ENCODE peak calls at places on chromosomes 7 and 10, in four cellular contexts. V is HCT116, B is psoas muscle, S is right lobe of liver. U is an unnamed sample.
A peak's percentile ranks its signal among the peaks of the same experiment; 100 is the strongest.

GRCh38 chr7:48176356-48176893 is 5.2 kb downstream of the ABCA13 start:
- DNase-seq in V (no peak), B (no peak), S (no peak), U (no peak)

GRCh38 chr10:44070282-44070681 is 314.6 kb downstream of the CXCL12 start:
- DNase-seq in B (no peak), S (peak; percentile 33), V (no peak), U (no peak)

GRCh38 chr7:135260930-135261721 is 27.5 kb downstream of the STRA8 start:
- DNase-seq in V (no peak), S (no peak), B (no peak), U (no peak)

GRCh38 chr7:53658956-53659355 is 623.5 kb downstream of the POM121L12 start:
- DNase-seq in S (no peak), V (no peak), B (no peak), U (no peak)

GRCh38 chr7:4282434-4283223 is 399.5 kb upstream of the FOXK1 start:
- DNase-seq in B (no peak), S (no peak), V (no peak), U (no peak)

GRCh38 chr10:100148353-100149211 is 37.2 kb downstream of the ERLIN1 start:
- DNase-seq in B (no peak), S (no peak), V (peak; percentile 60), U (no peak)

GRCh38 chr7:158805937-158806336 is 23.4 kb downstream of the ESYT2 start:
- DNase-seq in B (no peak), V (no peak), S (no peak), U (no peak)

GRCh38 chr7:2808891-2809660 is 35.0 kb downstream of the GNA12 start:
- DNase-seq in B (no peak), V (no peak), S (no peak), U (no peak)

GRCh38 chr10:43372751-43373445 is 1.5 kb downstream of the FXYD4 start:
- DNase-seq in V (no peak), S (no peak), B (no peak), U (no peak)

GRCh38 chr7:140966561-140967234 is 42.0 kb upstream of the BRAF start:
- DNase-seq in B (no peak), S (no peak), V (no peak), U (no peak)

GRCh38 chr10:63711361-63711760 is 190.2 kb downstream of the REEP3 start:
- DNase-seq in V (no peak), S (peak; percentile 41), B (peak; percentile 37), U (peak; percentile 74)

GRCh38 chr7:116661741-116662329 is 10.2 kb upstream of the MET start:
- DNase-seq in B (no peak), S (no peak), V (no peak), U (no peak)

GRCh38 chr7:41592226-41592625 is 110.7 kb downstream of the INHBA start:
- DNase-seq in S (no peak), V (no peak), B (no peak), U (no peak)

GRCh38 chr7:29797112-29797944 is 9.0 kb upstream of the WIPF3 start:
- DNase-seq in B (no peak), V (no peak), S (no peak), U (no peak)

GRCh38 chr7:118029881-118030422 is 154.0 kb upstream of the LSM8 start:
- DNase-seq in S (no peak), B (no peak), V (no peak), U (peak; percentile 50)

DNA sequence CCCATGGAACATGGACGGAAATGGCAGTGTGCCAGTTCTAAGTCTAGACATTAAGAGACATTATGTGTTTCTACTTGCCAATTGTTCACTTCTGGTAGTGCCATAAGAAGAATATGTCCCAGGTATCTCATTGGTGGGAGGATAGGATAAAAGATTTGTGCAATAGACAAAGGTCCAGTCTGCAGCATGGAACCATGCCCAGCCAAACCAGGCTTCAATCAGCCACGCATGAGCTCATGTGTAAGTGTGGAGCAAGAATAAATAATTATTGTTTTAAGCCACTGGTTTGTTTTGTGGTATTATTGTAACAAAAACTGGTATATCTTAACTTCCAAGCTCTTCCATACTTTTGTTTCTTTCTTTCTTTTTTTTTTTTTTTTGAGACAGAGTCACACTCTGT is 153.6 kb upstream of the CTTNBP2 start:
- DNase-seq in V (no peak), S (peak; percentile 23), B (no peak), U (no peak)
- TF ChIP-seq CTCF in V (no peak), S (no peak), B (no peak), U (no peak)

GRCh38 chr10:72298774-72299519 is 25.2 kb downstream of the DDIT4 start:
- DNase-seq in B (no peak), V (no peak), S (no peak), U (no peak)
- H3K4me3 ChIP-seq in B (no peak overlapping the region), V (peak overlapping the region; percentile 64), S (no peak overlapping the region), U (no peak overlapping the region)

GRCh38 chr7:27590421-27590820 is 72.3 kb downstream of the HIBADH start:
- DNase-seq in S (no peak), B (no peak), V (no peak), U (no peak)

GRCh38 chr7:27587429-27587828 is 75.3 kb downstream of the HIBADH start:
- DNase-seq in V (no peak), B (no peak), S (no peak), U (no peak)

GRCh38 chr7:27586825-27587224 is 75.9 kb downstream of the HIBADH start:
- DNase-seq in S (no peak), B (peak; percentile 53), V (no peak), U (no peak)

GRCh38 chr7:27581906-27582305 is 80.8 kb downstream of the HIBADH start:
- DNase-seq in S (no peak), B (no peak), V (no peak), U (no peak)

GRCh38 chr7:27585781-27586447 is 76.8 kb downstream of the HIBADH start:
- DNase-seq in B (no peak), S (no peak), V (no peak), U (no peak)
- TF ChIP-seq CTCF in B (no peak), S (no peak), V (no peak), U (no peak)

GRCh38 chr10:83012866-83013265 is 1126.4 kb upstream of the GHITM start:
- DNase-seq in V (no peak), S (no peak), B (no peak), U (no peak)

DNA sequence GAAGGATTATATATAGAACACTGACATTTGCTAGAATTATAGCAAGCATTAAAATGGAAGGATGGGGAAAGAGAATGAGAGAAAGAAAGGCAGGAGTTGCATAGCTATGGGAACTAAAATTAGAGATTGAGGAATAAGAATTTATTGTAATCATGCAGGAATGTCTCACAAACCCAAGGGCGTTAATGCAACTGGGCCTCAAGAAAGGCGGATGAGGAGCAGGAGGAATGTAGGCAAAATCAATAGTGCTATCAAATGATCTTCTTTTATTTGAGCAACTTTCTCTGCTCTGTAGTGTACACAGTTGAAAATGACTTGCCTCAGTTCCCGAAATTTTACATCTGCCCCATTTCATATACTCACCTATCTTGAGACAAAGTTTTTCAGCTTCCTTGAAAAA is 1131.8 kb upstream of the GHITM start:
- DNase-seq in B (no peak), V (no peak), S (no peak), U (no peak)
- H3K4me3 ChIP-seq in B (no peak overlapping the region), V (no peak overlapping the region), S (no peak overlapping the region), U (no peak overlapping the region)

GRCh38 chr10:80157561-80157960 is 25.0 kb downstream of the PLAC9 start:
- DNase-seq in V (no peak), S (no peak), B (no peak), U (no peak)

GRCh38 chr10:80158598-80159127 is 26.1 kb downstream of the PLAC9 start:
- DNase-seq in V (peak; percentile 82), B (peak; percentile 90), S (peak; percentile 57), U (no peak)

GRCh38 chr10:80156216-80156615 is 23.7 kb downstream of the PLAC9 start:
- DNase-seq in V (no peak), S (no peak), B (no peak), U (no peak)

GRCh38 chr10:80159166-80159888 is 26.8 kb downstream of the PLAC9 start:
- DNase-seq in B (no peak), V (no peak), S (no peak), U (no peak)

GRCh38 chr10:80158126-80158525 is 25.6 kb downstream of the PLAC9 start:
- DNase-seq in B (no peak), S (no peak), V (no peak), U (no peak)
- TF ChIP-seq CTCF in B (no peak), S (no peak), V (no peak), U (no peak)